ENCODE peak calls at places on chromosomes 2 and 18, in seven cellular contexts. X is HL-60, Z is B cell, Y is fibroblast of mammary gland, Q is GM06990, D is HCT116, M is ovary. R is an unnamed sample.

GRCh38 chr2:61620244-61621159 is 82.3 kb upstream of the XPO1 start:
- DNase-seq in X (peak), Z (no peak), Y (peak), Q (peak), D (peak), M (no peak), R (no peak)

GRCh38 chr2:172525601-172526000 is 30.3 kb upstream of the PDK1 start:
- DNase-seq in X (no peak), Z (no peak), Y (no peak), Q (no peak), D (no peak), M (no peak), R (no peak)

GRCh38 chr2:24048662-24049484 is 668 bp upstream of the FKBP1B start:
- DNase-seq in X (no peak), Z (no peak), Y (no peak), Q (no peak), D (peak), M (no peak), R (no peak)

GRCh38 chr18:2387588-2387987 is 183.7 kb downstream of the METTL4 start:
- DNase-seq in X (no peak), Z (no peak), Y (no peak), Q (no peak), D (no peak), M (no peak), R (no peak)

GRCh38 chr2:75003276-75003675 is 44.8 kb downstream of the POLE4 start:
- DNase-seq in X (no peak), Z (no peak), Y (no peak), Q (no peak), D (no peak), M (no peak), R (no peak)

GRCh38 chr18:26510337-26510736 is 38.0 kb downstream of the KCTD1 start:
- DNase-seq in X (no peak), Z (no peak), Y (no peak), Q (no peak), D (no peak), M (no peak), R (no peak)

GRCh38 chr2:14601070-14601770 is 31.3 kb upstream of the LRATD1 start:
- DNase-seq in X (no peak), Z (no peak), Y (peak), Q (no peak), D (no peak), M (no peak), R (no peak)

GRCh38 chr2:220586980-220587549 is 959.6 kb downstream of the SLC4A3 start:
- DNase-seq in X (no peak), Z (no peak), Y (no peak), Q (no peak), D (no peak), M (no peak), R (no peak)

GRCh38 chr18:26919656-26920055 is 54.1 kb upstream of the AQP4 start:
- DNase-seq in X (no peak), Z (no peak), Y (no peak), Q (no peak), D (no peak), M (no peak), R (no peak)

GRCh38 chr2:25373269-25373981 is 31.7 kb upstream of the DNMT3A start:
- DNase-seq in X (no peak), Z (no peak), Y (no peak), Q (no peak), D (no peak), M (no peak), R (peak)

GRCh38 chr2:127047054-127047453 is 59.9 kb downstream of the BIN1 start:
- DNase-seq in X (no peak), Z (no peak), Y (no peak), Q (no peak), D (no peak), M (no peak), R (peak)

GRCh38 chr2:138600732-138601437 is 99.3 kb downstream of the SPOPL start:
- DNase-seq in X (no peak), Z (no peak), Y (peak), Q (no peak), D (no peak), M (no peak), R (no peak)

GRCh38 chr2:232183279-232183678 is 195.3 kb upstream of the ALPP start:
- DNase-seq in X (no peak), Z (no peak), Y (no peak), Q (no peak), D (no peak), M (no peak), R (no peak)

GRCh38 chr18:58046794-58047555 is 2.9 kb downstream of the NEDD4L start:
- DNase-seq in X (no peak), Z (no peak), Y (no peak), Q (no peak), D (no peak), M (no peak), R (no peak)

GRCh38 chr2:27303093-27304025 is 4.9 kb downstream of the UCN start:
- DNase-seq in X (peak), Z (no peak), Y (peak), Q (no peak), D (peak), M (no peak), R (peak)

GRCh38 chr2:67500541-67500940 is 103.4 kb downstream of the ETAA1 start:
- DNase-seq in X (no peak), Z (no peak), Y (no peak), Q (no peak), D (no peak), M (no peak), R (no peak)

GRCh38 chr18:49910019-49910418 is 96.7 kb upstream of the ACAA2 start:
- DNase-seq in X (no peak), Z (no peak), Y (no peak), Q (no peak), D (no peak), M (no peak), R (no peak)

GRCh38 chr18:4106407-4107033 is 348.6 kb downstream of the DLGAP1 start:
- DNase-seq in X (peak), Z (peak), Y (peak), Q (no peak), D (peak), M (peak), R (peak)

GRCh38 chr2:158835431-158835830 is 40.3 kb downstream of the DAPL1 start:
- DNase-seq in X (no peak), Z (no peak), Y (peak), Q (no peak), D (no peak), M (no peak), R (no peak)

GRCh38 chr18:12598181-12598921 is 59.6 kb downstream of the SPIRE1 start:
- DNase-seq in X (no peak), Z (no peak), Y (peak), Q (no peak), D (no peak), M (no peak), R (no peak)

GRCh38 chr18:67425724-67426123 is 90.8 kb downstream of the DSEL start:
- DNase-seq in X (no peak), Z (no peak), Y (peak), Q (no peak), D (no peak), M (no peak), R (no peak)

GRCh38 chr2:173165443-173166234 is 90.0 kb downstream of the MAP3K20 start:
- DNase-seq in X (no peak), Z (no peak), Y (no peak), Q (no peak), D (no peak), M (no peak), R (no peak)

GRCh38 chr2:237178396-237178795 is 92.7 kb downstream of the COPS8 start:
- DNase-seq in X (no peak), Z (no peak), Y (peak), Q (no peak), D (no peak), M (no peak), R (no peak)

GRCh38 chr2:147547425-147547824 is 297.4 kb upstream of the ACVR2A start:
- DNase-seq in X (no peak), Z (no peak), Y (peak), Q (no peak), D (no peak), M (no peak), R (no peak)

GRCh38 chr2:55327470-55328230 is 58.6 kb upstream of the MTIF2 start:
- DNase-seq in X (no peak), Z (no peak), Y (no peak), Q (no peak), D (no peak), M (no peak), R (no peak)
- TF ChIP-seq CTCF in X (no peak), Z (no peak), Y (no peak), Q (no peak), D (no peak), M (no peak), R (no peak)

GRCh38 chr2:213004197-213004821 is 147.1 kb downstream of the IKZF2 start:
- DNase-seq in X (no peak), Z (no peak), Y (no peak), Q (no peak), D (no peak), M (no peak), R (no peak)
- TF ChIP-seq CTCF in X (no peak), Z (no peak), Y (no peak), Q (no peak), D (no peak), M (no peak), R (no peak)

GRCh38 chr2:120892967-120893667 is 157.4 kb downstream of the GLI2 start:
- DNase-seq in X (no peak), Z (no peak), Y (peak), Q (no peak), D (no peak), M (no peak), R (no peak)

GRCh38 chr2:120888851-120889250 is 153.2 kb downstream of the GLI2 start:
- DNase-seq in X (no peak), Z (no peak), Y (no peak), Q (no peak), D (no peak), M (no peak), R (no peak)

GRCh38 chr2:120892271-120892966 is 156.8 kb downstream of the GLI2 start:
- DNase-seq in X (no peak), Z (no peak), Y (no peak), Q (no peak), D (no peak), M (no peak), R (no peak)

GRCh38 chr2:120889936-120890335 is 154.3 kb downstream of the GLI2 start:
- DNase-seq in X (no peak), Z (no peak), Y (no peak), Q (no peak), D (no peak), M (no peak), R (no peak)

GRCh38 chr2:120890566-120891360 is 155.1 kb downstream of the GLI2 start:
- DNase-seq in X (no peak), Z (no peak), Y (no peak), Q (no peak), D (no peak), M (no peak), R (no peak)
- TF ChIP-seq CTCF in X (no peak), Z (no peak), Y (no peak), Q (no peak), D (no peak), M (no peak), R (no peak)

DNA sequence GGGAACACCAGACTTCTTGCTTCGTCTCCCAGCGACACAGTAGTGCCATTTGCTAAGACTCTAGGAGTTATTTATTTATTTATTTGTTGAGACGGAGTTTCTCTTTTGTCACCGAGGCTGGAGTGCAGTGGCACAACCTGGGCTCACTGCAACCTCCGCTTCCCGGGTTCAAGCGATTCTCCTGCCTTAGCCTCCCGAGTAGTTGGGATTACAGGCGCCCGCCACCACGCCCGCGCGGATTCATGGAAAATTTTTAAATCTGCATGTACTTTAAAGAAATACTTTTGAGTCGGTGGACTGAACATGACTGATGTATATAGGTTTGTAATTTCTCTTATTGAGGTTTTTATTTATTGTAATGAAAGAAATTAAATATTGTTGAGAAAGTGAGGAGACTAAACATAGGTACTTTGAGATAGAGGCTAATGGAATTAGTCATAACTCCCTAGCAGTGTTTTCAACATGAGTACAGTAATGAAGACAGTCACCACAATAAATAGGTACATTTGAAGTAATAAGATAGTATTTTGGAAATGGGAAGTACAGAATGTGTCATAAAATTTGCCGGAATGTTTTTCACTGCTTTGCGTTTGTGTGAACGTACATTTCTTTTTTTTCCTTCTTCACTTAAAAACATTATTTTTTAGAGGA is 983 bp downstream of the MTX2 start:
- DNase-seq in X (no peak), Z (no peak), Y (peak), Q (peak), D (no peak), M (no peak), R (no peak)
- TF ChIP-seq CTCF in X (no peak), Z (no peak), Y (no peak), Q (no peak), D (no peak), M (no peak), R (no peak)

DNA sequence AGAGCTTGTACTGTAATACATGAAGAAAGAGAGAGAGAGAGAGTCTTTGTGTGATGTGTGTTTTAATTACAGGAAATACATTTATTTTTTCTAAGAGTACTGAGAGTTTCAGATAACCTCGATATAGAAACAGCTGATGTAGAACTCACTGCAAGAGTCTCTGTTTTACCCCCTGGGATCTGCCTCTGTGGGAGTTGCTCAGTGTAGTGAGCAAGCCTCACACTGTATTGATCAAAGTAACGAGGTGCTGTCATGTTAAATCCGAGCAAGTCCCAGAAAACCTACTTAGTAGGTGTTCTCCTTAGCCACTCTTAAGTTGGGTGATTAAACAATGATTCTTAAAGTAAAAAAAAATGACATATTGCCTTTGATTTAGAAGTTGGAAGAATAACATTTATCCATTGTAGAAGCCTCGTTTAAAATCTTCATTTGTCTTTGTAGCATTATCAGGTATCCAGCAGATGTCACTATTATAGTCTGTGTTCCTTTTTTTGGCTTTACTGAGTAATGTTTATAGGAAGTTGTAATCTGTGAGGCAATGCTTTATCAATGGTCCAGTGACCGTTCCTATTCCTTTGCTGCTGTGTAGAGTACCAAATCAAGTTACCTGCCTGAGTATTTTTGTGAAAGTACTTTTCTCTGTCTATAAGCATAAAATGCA is 219.0 kb downstream of the MYO3B start:
- DNase-seq in X (peak), Z (no peak), Y (peak), Q (no peak), D (no peak), M (no peak), R (no peak)
- TF ChIP-seq CTCF in X (peak), Z (no peak), Y (peak), Q (peak), D (peak), M (no peak), R (no peak)

GRCh38 chr2:28375742-28376631 is 16.7 kb upstream of the FOSL2 start:
- DNase-seq in X (no peak), Z (no peak), Y (no peak), Q (no peak), D (no peak), M (no peak), R (no peak)
- TF ChIP-seq CTCF in X (no peak), Z (no peak), Y (no peak), Q (no peak), D (no peak), M (no peak), R (no peak)

GRCh38 chr2:96536445-96537065 is at the start of gene ARID5A:
- DNase-seq in X (peak), Z (peak), Y (peak), Q (peak), D (peak), M (peak), R (peak)
- TF ChIP-seq CTCF in X (no peak), Z (peak), Y (no peak), Q (no peak), D (no peak), M (peak), R (peak)

GRCh38 chr2:241218131-241219029 is 29.9 kb downstream of the ANO7 start:
- DNase-seq in X (no peak), Z (no peak), Y (peak), Q (peak), D (no peak), M (peak), R (peak)
- TF ChIP-seq CTCF in X (no peak), Z (no peak), Y (no peak), Q (peak), D (no peak), M (no peak), R (no peak)

R was measured in pancreas.